ENCODE peak calls at places on chromosomes 13 and 19, in eight cellular contexts. I is progenitor cell of endocrine pancreas, Z is MCF 10A, A is cardiac fibroblast, N is fibroblast of pulmonary artery, P is heart left ventricle, M is fibroblast of the aortic adventitia, F is IMR-90. J is an unnamed sample.

GRCh38 chr19:35136231-35136630 is 1.4 kb upstream of the LGI4 start:
- DNase-seq in I (no peak), Z (no peak), A (no peak), N (no peak), P (no peak), M (no peak), F (no peak), J (no peak)

GRCh38 chr13:94947965-94948371 is 235.6 kb upstream of the SOX21 start:
- DNase-seq in I (no peak), Z (no peak), A (no peak), N (no peak), P (no peak), M (no peak), F (no peak), J (no peak)

GRCh38 chr13:93559718-93560117 is 333.1 kb downstream of the GPC6 start:
- DNase-seq in I (no peak), Z (peak), A (peak), N (peak), P (no peak), M (peak), F (peak), J (no peak)

GRCh38 chr19:17026041-17026658 is 460 bp downstream of the CPAMD8 start:
- DNase-seq in I (peak), Z (no peak), A (no peak), N (no peak), P (no peak), M (no peak), F (no peak), J (no peak)

GRCh38 chr19:339262-339887 is 5.2 kb downstream of the MIER2 start:
- DNase-seq in I (no peak), Z (peak), A (no peak), N (no peak), P (no peak), M (no peak), F (peak), J (no peak)

GRCh38 chr13:90632184-90632583 is 715.3 kb upstream of the MIR17HG start:
- DNase-seq in I (no peak), Z (no peak), A (no peak), N (no peak), P (no peak), M (no peak), F (no peak), J (no peak)

GRCh38 chr19:18790566-18791314 is at the start of gene COMP:
- DNase-seq in I (no peak), Z (no peak), A (no peak), N (no peak), P (no peak), M (no peak), F (no peak), J (no peak)

GRCh38 chr19:40347476-40348124 is 597 bp downstream of the C19orf47 start:
- DNase-seq in I (no peak), Z (no peak), A (no peak), N (no peak), P (no peak), M (peak), F (no peak), J (no peak)

GRCh38 chr13:22482496-22483000 is 698.2 kb upstream of the SGCG start:
- DNase-seq in I (no peak), Z (no peak), A (no peak), N (no peak), P (no peak), M (no peak), F (no peak), J (no peak)

GRCh38 chr13:45024847-45025246 is 35.5 kb downstream of the GPALPP1 start:
- DNase-seq in I (no peak), Z (no peak), A (no peak), N (no peak), P (no peak), M (no peak), F (no peak), J (no peak)

GRCh38 chr19:6373096-6373812 is 660 bp downstream of the ALKBH7 start:
- DNase-seq in I (peak), Z (peak), A (peak), N (peak), P (peak), M (peak), F (peak), J (peak)

GRCh38 chr19:38378866-38379265 is 4.5 kb downstream of the PSMD8 start:
- DNase-seq in I (no peak), Z (no peak), A (no peak), N (no peak), P (no peak), M (no peak), F (peak), J (no peak)

GRCh38 chr13:114044486-114044885 is 70.6 kb upstream of the C13orf46 start:
- DNase-seq in I (no peak), Z (no peak), A (peak), N (peak), P (no peak), M (peak), F (peak), J (no peak)

GRCh38 chr13:114042066-114042815 is 68.4 kb upstream of the C13orf46 start:
- DNase-seq in I (no peak), Z (no peak), A (no peak), N (no peak), P (no peak), M (no peak), F (no peak), J (no peak)

GRCh38 chr13:114045113-114045735 is 71.3 kb upstream of the C13orf46 start:
- DNase-seq in I (no peak), Z (no peak), A (no peak), N (no peak), P (no peak), M (no peak), F (no peak), J (no peak)

GRCh38 chr13:114041493-114041892 is 67.6 kb upstream of the C13orf46 start:
- DNase-seq in I (no peak), Z (no peak), A (no peak), N (no peak), P (no peak), M (no peak), F (no peak), J (no peak)

DNA sequence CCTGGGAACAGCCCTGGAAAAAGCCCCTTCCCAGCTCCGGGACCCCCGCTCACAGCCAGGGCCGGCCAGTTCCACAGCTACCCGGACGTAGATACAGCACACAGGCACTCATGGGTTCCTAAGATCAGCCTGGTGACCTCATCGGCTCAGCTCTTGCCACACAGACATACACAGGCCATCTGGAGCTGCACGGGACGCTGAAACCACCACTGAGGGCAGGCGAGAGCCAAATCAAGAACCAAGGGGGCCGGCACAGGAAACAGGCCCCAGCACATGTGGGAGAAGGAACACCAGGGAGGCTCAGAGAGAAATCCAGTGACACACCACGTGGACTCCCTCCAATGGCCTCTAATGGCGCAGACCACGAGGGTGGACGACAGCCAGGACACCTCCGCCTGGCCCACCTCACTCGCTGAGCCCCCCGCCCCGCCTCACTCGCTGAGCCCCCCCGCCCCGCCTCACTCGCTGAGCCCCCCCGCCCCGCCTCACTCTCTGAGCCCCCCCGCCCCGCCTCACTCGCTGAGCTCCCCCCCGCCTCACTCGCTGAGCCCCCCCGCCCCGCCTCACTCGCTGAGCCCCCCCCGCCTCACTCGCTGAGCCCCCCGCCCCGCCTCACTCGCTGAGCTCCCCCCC is 69.7 kb upstream of the C13orf46 start:
- DNase-seq in I (no peak), Z (peak), A (peak), N (peak), P (peak), M (peak), F (peak), J (no peak)
- TF ChIP-seq CTCF in I (no peak), Z (no peak), A (peak), N (peak), P (no peak), M (peak), F (peak), J (no peak)

GRCh38 chr13:76223565-76223964 is 587.4 kb downstream of the LMO7 start:
- DNase-seq in I (no peak), Z (peak), A (peak), N (no peak), P (peak), M (peak), F (no peak), J (no peak)
- TF ChIP-seq CTCF in I (no peak), Z (no peak), A (no peak), N (no peak), P (peak), M (peak), F (no peak), J (no peak)

GRCh38 chr19:14432817-14433453 is at the start of gene PKN1:
- DNase-seq in I (peak), Z (no peak), A (peak), N (peak), P (peak), M (no peak), F (no peak), J (no peak)

GRCh38 chr19:14435320-14436050 is 2.4 kb downstream of the PKN1 start:
- DNase-seq in I (no peak), Z (no peak), A (no peak), N (no peak), P (no peak), M (no peak), F (no peak), J (no peak)

GRCh38 chr19:14434543-14435319 is 1.6 kb downstream of the PKN1 start:
- DNase-seq in I (no peak), Z (peak), A (peak), N (peak), P (peak), M (peak), F (peak), J (no peak)

GRCh38 chr19:14434157-14434501 is 1.0 kb downstream of the PKN1 start:
- DNase-seq in I (no peak), Z (no peak), A (no peak), N (no peak), P (peak), M (no peak), F (no peak), J (no peak)

DNA sequence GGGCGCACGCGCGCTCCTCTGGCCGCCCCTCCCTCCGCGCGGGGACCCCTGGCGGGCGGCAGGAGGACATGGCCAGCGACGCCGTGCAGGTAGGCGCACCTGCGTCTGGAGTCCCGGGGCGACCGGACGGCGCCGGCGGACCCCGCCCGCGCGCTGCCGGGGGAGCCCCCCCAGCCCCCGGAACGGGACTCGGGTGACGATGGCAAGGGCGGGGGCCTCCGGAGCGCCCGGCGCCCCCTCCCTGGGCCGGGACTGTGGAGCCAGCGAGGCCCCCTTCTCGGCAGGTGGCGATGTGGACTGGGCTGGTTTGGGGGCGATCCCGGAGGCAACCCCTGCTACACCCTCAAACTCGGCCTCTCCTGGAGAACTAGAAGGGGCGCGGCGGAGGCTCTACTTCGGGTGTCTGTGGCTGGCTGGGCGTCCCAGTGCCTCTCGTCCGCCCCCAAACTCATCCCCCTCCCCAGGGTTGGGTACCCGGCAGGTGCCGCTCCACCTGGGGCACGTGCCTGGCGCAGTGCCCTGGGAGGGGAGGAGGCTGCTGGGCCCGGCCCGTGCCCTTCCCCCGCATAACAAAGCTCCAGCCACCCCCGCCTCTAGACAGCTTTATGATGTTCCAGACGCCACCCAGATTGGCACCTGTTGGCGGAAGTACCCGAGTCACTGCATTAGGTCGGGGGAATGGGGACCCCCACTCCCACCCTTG is 499 bp downstream of the PKN1 start:
- DNase-seq in I (no peak), Z (peak), A (no peak), N (no peak), P (peak), M (no peak), F (no peak), J (no peak)
- TF ChIP-seq CTCF in I (peak), Z (no peak), A (no peak), N (no peak), P (no peak), M (no peak), F (no peak), J (peak)

GRCh38 chr19:55660404-55660803 is 5.6 kb downstream of the U2AF2 start:
- DNase-seq in I (no peak), Z (no peak), A (no peak), N (no peak), P (no peak), M (no peak), F (no peak), J (no peak)

GRCh38 chr19:55659822-55660221 is 5.0 kb downstream of the U2AF2 start:
- DNase-seq in I (no peak), Z (no peak), A (no peak), N (no peak), P (no peak), M (no peak), F (no peak), J (no peak)

GRCh38 chr19:55660991-55661390 is 6.2 kb downstream of the U2AF2 start:
- DNase-seq in I (no peak), Z (no peak), A (no peak), N (no peak), P (no peak), M (no peak), F (no peak), J (no peak)

GRCh38 chr19:55657004-55657747 is 2.3 kb downstream of the U2AF2 start:
- DNase-seq in I (no peak), Z (peak), A (no peak), N (no peak), P (no peak), M (no peak), F (no peak), J (no peak)

GRCh38 chr19:55658846-55659459 is 4.1 kb downstream of the U2AF2 start:
- DNase-seq in I (no peak), Z (no peak), A (no peak), N (no peak), P (no peak), M (no peak), F (no peak), J (peak)
- TF ChIP-seq CTCF in I (no peak), Z (no peak), A (no peak), N (no peak), P (no peak), M (no peak), F (no peak), J (no peak)

GRCh38 chr13:35826626-35827254 is 304.4 kb downstream of the DCLK1 start:
- DNase-seq in I (no peak), Z (no peak), A (no peak), N (no peak), P (no peak), M (no peak), F (no peak), J (no peak)
- TF ChIP-seq CTCF in I (peak), Z (no peak), A (peak), N (peak), P (peak), M (peak), F (peak), J (peak)

DNA sequence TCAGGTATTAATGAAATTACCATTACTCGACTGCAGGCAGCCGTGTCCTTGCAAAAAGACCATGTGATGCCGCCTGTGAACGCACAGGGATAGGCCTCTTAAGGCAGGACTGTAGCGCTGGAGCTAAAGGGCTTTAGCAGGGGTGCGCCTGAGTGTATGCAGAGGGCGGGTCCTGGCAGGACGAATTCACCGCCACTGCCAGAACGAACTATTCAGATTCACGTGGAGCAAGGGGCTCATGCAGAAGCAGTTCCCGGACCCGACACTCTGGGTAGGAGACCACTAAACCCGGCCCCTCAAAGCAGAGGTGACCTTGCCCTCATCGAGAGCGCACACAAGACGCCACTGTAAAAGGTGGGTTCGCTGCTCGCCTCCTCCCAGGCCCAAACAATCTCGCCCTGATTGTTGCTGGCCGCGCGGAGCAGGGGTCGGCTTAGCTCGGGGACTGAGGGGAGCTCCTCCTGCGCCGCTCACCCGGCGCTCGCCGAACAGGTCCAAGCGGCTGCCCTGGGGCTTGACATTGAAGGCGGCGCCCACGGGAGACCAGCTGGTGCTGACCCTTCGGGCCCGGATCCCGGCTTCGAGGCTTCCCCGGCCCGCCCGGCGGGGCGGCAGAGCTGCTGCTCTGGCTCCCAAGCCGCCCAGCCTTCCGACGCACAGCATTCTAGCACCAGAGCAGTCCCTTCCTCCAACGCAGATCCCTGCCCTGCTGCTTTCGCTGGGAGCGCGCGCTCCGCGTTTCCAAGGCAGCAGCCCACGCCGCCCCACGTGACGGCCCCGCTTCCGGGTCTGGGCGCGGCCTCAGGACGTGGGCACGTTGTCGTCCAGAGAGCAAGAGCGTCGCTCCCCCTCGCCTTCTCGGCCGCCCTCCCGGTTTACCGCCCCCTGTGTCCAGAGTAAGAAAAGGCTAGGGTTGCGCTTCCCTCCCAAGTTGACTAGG is at the start of gene MIPEP:
- DNase-seq in I (peak), Z (peak), A (peak), N (peak), P (peak), M (peak), F (peak), J (peak)
- TF ChIP-seq CTCF in I (peak), Z (peak), A (peak), N (peak), P (peak), M (peak), F (peak), J (peak)

DNA sequence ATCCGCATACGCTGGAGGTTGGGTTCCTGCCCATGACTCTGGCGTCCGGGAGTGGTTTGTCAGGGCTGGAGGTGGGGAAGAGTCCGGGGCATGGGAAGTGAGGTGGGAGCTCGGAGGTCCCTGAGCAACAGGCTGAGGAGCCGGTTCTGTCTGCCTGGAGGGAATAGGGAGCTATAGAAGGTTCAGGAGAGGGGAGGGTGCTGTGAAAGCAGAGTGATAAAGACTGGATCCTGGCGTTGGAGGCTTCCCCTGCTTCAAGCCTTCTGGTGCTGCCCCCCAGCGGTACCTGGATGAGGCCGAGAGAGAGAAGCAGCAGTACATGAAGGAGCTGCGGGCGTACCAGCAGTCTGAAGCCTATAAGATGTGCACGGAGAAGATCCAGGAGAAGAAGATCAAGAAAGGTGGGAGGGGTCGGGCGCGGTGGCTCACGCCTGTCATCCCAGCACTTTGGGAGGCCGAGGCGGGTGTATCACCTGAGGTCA is 2.6 kb downstream of the HMG20B start:
- DNase-seq in I (no peak), Z (peak), A (peak), N (peak), P (no peak), M (no peak), F (peak), J (no peak)
- TF ChIP-seq CTCF in I (peak), Z (peak), A (peak), N (peak), P (no peak), M (peak), F (peak), J (peak)

DNA sequence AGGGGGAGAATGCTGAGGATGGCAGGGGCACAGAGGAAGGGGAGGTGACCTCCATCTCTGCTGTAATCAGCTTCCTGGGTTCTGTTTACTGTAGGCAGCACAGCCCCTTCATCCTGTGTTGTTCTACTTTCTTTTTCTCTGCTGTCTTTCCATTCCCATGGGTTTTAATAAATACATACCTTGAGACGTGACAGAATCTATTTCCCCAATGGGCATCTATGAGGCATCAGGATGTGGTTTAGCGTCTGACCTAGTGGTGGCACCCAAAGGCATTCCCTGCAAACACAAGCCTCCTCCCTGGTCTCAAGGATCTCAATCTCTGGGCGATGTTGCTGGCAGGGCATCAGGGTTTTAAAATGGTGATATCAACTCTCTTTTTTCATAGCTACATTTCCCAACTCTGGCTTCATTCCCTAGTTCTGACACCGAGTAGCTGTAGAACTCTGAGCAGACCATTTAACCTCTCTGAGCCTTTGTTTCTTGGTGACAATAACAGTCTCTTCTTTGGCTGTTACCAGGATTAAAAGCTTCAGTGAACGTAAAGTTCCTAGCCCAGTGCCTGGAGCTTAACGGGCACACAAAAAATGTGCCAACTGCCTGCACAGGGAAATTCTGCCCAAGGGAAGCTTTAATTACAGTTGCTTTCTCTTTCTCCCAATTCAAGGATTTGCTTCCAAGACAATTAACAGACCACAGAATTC is 60.9 kb downstream of the ALOX5AP start:
- DNase-seq in I (no peak), Z (peak), A (peak), N (peak), P (no peak), M (peak), F (peak), J (no peak)
- TF ChIP-seq CTCF in I (no peak), Z (no peak), A (no peak), N (no peak), P (no peak), M (no peak), F (no peak), J (no peak)